ENCODE peak calls at places on chromosomes 6 and 20, in nine cellular contexts. One of them, this sample, is unnamed.

GRCh38 chr20:34579191-34579661 is 20.7 kb downstream of the MAP1LC3A start:
- DNase-seq in RWPE1: peak
- DNase-seq in ELR: peak
- DNase-seq in cardiac fibroblast: peak
- DNase-seq in GM13977: no peak
- DNase-seq in heart right ventricle: peak
- DNase-seq in activated B cell treated with CpG ODN at 0.5 μM for 24 hours: no peak
- DNase-seq in left lobe of liver: no peak
- DNase-seq in amygdala: peak
- DNase-seq in this sample: peak

GRCh38 chr20:34437330-34437986 is 74.4 kb downstream of the ITCH start:
- DNase-seq in RWPE1: no peak
- DNase-seq in ELR: no peak
- DNase-seq in cardiac fibroblast: peak
- DNase-seq in GM13977: no peak
- DNase-seq in heart right ventricle: no peak
- DNase-seq in activated B cell treated with CpG ODN at 0.5 μM for 24 hours: no peak
- DNase-seq in left lobe of liver: no peak
- DNase-seq in amygdala: no peak
- DNase-seq in this sample: no peak

GRCh38 chr6:168648240-168648639 is 207.3 kb downstream of the SMOC2 start:
- DNase-seq in RWPE1: no peak
- DNase-seq in ELR: no peak
- DNase-seq in cardiac fibroblast: no peak
- DNase-seq in GM13977: no peak
- DNase-seq in heart right ventricle: no peak
- DNase-seq in activated B cell treated with CpG ODN at 0.5 μM for 24 hours: no peak
- DNase-seq in left lobe of liver: no peak
- DNase-seq in amygdala: no peak
- DNase-seq in this sample: no peak

GRCh38 chr20:41309817-41310216 is 7.7 kb downstream of the ZHX3 start:
- DNase-seq in RWPE1: peak
- DNase-seq in ELR: peak
- DNase-seq in cardiac fibroblast: peak
- DNase-seq in GM13977: no peak
- DNase-seq in heart right ventricle: no peak
- DNase-seq in activated B cell treated with CpG ODN at 0.5 μM for 24 hours: no peak
- DNase-seq in left lobe of liver: no peak
- DNase-seq in amygdala: no peak
- DNase-seq in this sample: no peak

GRCh38 chr6:160733045-160733646 is 31.1 kb downstream of the PLG start:
- DNase-seq in RWPE1: peak
- DNase-seq in ELR: peak
- DNase-seq in cardiac fibroblast: peak
- DNase-seq in GM13977: peak
- DNase-seq in heart right ventricle: no peak
- DNase-seq in activated B cell treated with CpG ODN at 0.5 μM for 24 hours: no peak
- DNase-seq in left lobe of liver: no peak
- DNase-seq in amygdala: no peak
- DNase-seq in this sample: peak

GRCh38 chr20:19493794-19494495 is 264.1 kb upstream of the RIN2 start:
- DNase-seq in RWPE1: no peak
- DNase-seq in ELR: no peak
- DNase-seq in cardiac fibroblast: no peak
- DNase-seq in GM13977: no peak
- DNase-seq in heart right ventricle: no peak
- DNase-seq in activated B cell treated with CpG ODN at 0.5 μM for 24 hours: no peak
- DNase-seq in left lobe of liver: no peak
- DNase-seq in amygdala: no peak
- DNase-seq in this sample: no peak

GRCh38 chr6:25431642-25432307 is 152.6 kb downstream of the CARMIL1 start:
- DNase-seq in RWPE1: no peak
- DNase-seq in ELR: no peak
- DNase-seq in cardiac fibroblast: no peak
- DNase-seq in GM13977: no peak
- DNase-seq in heart right ventricle: no peak
- DNase-seq in activated B cell treated with CpG ODN at 0.5 μM for 24 hours: no peak
- DNase-seq in left lobe of liver: no peak
- DNase-seq in amygdala: no peak
- DNase-seq in this sample: no peak

GRCh38 chr20:17542993-17543412 is 11.8 kb upstream of the BFSP1 start:
- DNase-seq in RWPE1: no peak
- DNase-seq in ELR: peak
- DNase-seq in cardiac fibroblast: peak
- DNase-seq in GM13977: no peak
- DNase-seq in heart right ventricle: no peak
- DNase-seq in activated B cell treated with CpG ODN at 0.5 μM for 24 hours: no peak
- DNase-seq in left lobe of liver: no peak
- DNase-seq in amygdala: no peak
- DNase-seq in this sample: no peak

GRCh38 chr6:135166515-135166914 is 14.6 kb upstream of the MYB start:
- DNase-seq in RWPE1: no peak
- DNase-seq in ELR: no peak
- DNase-seq in cardiac fibroblast: no peak
- DNase-seq in GM13977: no peak
- DNase-seq in heart right ventricle: no peak
- DNase-seq in activated B cell treated with CpG ODN at 0.5 μM for 24 hours: no peak
- DNase-seq in left lobe of liver: no peak
- DNase-seq in amygdala: no peak
- DNase-seq in this sample: no peak

GRCh38 chr20:38871560-38871953 is 54.7 kb upstream of the FAM83D start:
- DNase-seq in RWPE1: no peak
- DNase-seq in ELR: no peak
- DNase-seq in cardiac fibroblast: no peak
- DNase-seq in GM13977: no peak
- DNase-seq in heart right ventricle: no peak
- DNase-seq in activated B cell treated with CpG ODN at 0.5 μM for 24 hours: no peak
- DNase-seq in left lobe of liver: no peak
- DNase-seq in amygdala: no peak
- DNase-seq in this sample: no peak

GRCh38 chr6:10146723-10147451 is 268.0 kb downstream of the TFAP2A start:
- DNase-seq in RWPE1: peak
- DNase-seq in ELR: peak
- DNase-seq in cardiac fibroblast: peak
- DNase-seq in GM13977: peak
- DNase-seq in heart right ventricle: no peak
- DNase-seq in activated B cell treated with CpG ODN at 0.5 μM for 24 hours: no peak
- DNase-seq in left lobe of liver: no peak
- DNase-seq in amygdala: no peak
- DNase-seq in this sample: peak

GRCh38 chr20:41717464-41717863 is 99.3 kb upstream of the CHD6 start:
- DNase-seq in RWPE1: no peak
- DNase-seq in ELR: no peak
- DNase-seq in cardiac fibroblast: peak
- DNase-seq in GM13977: no peak
- DNase-seq in heart right ventricle: no peak
- DNase-seq in activated B cell treated with CpG ODN at 0.5 μM for 24 hours: no peak
- DNase-seq in left lobe of liver: no peak
- DNase-seq in amygdala: no peak
- DNase-seq in this sample: no peak

GRCh38 chr6:43746613-43747101 is 23.4 kb upstream of the VEGFA start:
- DNase-seq in RWPE1: no peak
- DNase-seq in ELR: no peak
- DNase-seq in cardiac fibroblast: no peak
- DNase-seq in GM13977: no peak
- DNase-seq in heart right ventricle: peak
- DNase-seq in activated B cell treated with CpG ODN at 0.5 μM for 24 hours: peak
- DNase-seq in left lobe of liver: no peak
- DNase-seq in amygdala: no peak
- DNase-seq in this sample: no peak

GRCh38 chr6:100913400-100914276 is 32.5 kb upstream of the ASCC3 start:
- DNase-seq in RWPE1: no peak
- DNase-seq in ELR: no peak
- DNase-seq in cardiac fibroblast: no peak
- DNase-seq in GM13977: no peak
- DNase-seq in heart right ventricle: no peak
- DNase-seq in activated B cell treated with CpG ODN at 0.5 μM for 24 hours: no peak
- DNase-seq in left lobe of liver: no peak
- DNase-seq in amygdala: no peak
- DNase-seq in this sample: no peak

GRCh38 chr6:88031550-88031949 is 16.1 kb upstream of the SPACA1 start:
- DNase-seq in RWPE1: no peak
- DNase-seq in ELR: no peak
- DNase-seq in cardiac fibroblast: no peak
- DNase-seq in GM13977: no peak
- DNase-seq in heart right ventricle: no peak
- DNase-seq in activated B cell treated with CpG ODN at 0.5 μM for 24 hours: no peak
- DNase-seq in left lobe of liver: no peak
- DNase-seq in amygdala: no peak
- DNase-seq in this sample: no peak

GRCh38 chr20:37846573-37846972 is 56.4 kb upstream of the VSTM2L start:
- DNase-seq in RWPE1: no peak
- DNase-seq in ELR: no peak
- DNase-seq in cardiac fibroblast: no peak
- DNase-seq in GM13977: no peak
- DNase-seq in heart right ventricle: no peak
- DNase-seq in activated B cell treated with CpG ODN at 0.5 μM for 24 hours: no peak
- DNase-seq in left lobe of liver: no peak
- DNase-seq in amygdala: no peak
- DNase-seq in this sample: no peak

GRCh38 chr6:135145509-135145865 is 35.6 kb upstream of the MYB start:
- DNase-seq in RWPE1: no peak
- DNase-seq in ELR: no peak
- DNase-seq in cardiac fibroblast: peak
- DNase-seq in GM13977: no peak
- DNase-seq in heart right ventricle: no peak
- DNase-seq in activated B cell treated with CpG ODN at 0.5 μM for 24 hours: no peak
- DNase-seq in left lobe of liver: no peak
- DNase-seq in amygdala: no peak
- DNase-seq in this sample: no peak

GRCh38 chr20:17969884-17970409 is 1.1 kb downstream of the MGME1 start:
- DNase-seq in RWPE1: peak
- DNase-seq in ELR: peak
- DNase-seq in cardiac fibroblast: peak
- DNase-seq in GM13977: peak
- DNase-seq in heart right ventricle: no peak
- DNase-seq in activated B cell treated with CpG ODN at 0.5 μM for 24 hours: peak
- DNase-seq in left lobe of liver: peak
- DNase-seq in amygdala: no peak
- DNase-seq in this sample: no peak

GRCh38 chr20:54622338-54623280 is 147.2 kb downstream of the DOK5 start:
- DNase-seq in RWPE1: no peak
- DNase-seq in ELR: no peak
- DNase-seq in cardiac fibroblast: no peak
- DNase-seq in GM13977: no peak
- DNase-seq in heart right ventricle: no peak
- DNase-seq in activated B cell treated with CpG ODN at 0.5 μM for 24 hours: no peak
- DNase-seq in left lobe of liver: no peak
- DNase-seq in amygdala: no peak
- DNase-seq in this sample: no peak

GRCh38 chr20:24738981-24739633 is 210.0 kb upstream of the CST7 start:
- DNase-seq in RWPE1: no peak
- DNase-seq in ELR: no peak
- DNase-seq in cardiac fibroblast: no peak
- DNase-seq in GM13977: peak
- DNase-seq in heart right ventricle: no peak
- DNase-seq in activated B cell treated with CpG ODN at 0.5 μM for 24 hours: no peak
- DNase-seq in left lobe of liver: no peak
- DNase-seq in amygdala: no peak
- DNase-seq in this sample: no peak

GRCh38 chr6:109455502-109456282 is at the start of gene MICAL1:
- DNase-seq in RWPE1: peak
- DNase-seq in ELR: peak
- DNase-seq in cardiac fibroblast: peak
- DNase-seq in GM13977: peak
- DNase-seq in heart right ventricle: peak
- DNase-seq in activated B cell treated with CpG ODN at 0.5 μM for 24 hours: peak
- DNase-seq in left lobe of liver: peak
- DNase-seq in amygdala: no peak
- DNase-seq in this sample: peak

This sample was measured in substantia nigra.